ENCODE peak calls at places on chromosomes 1 and 21, in five cellular contexts. V is type B pancreatic cell, E is NCI-H1417, I is T-cell, Q is HT1080. R is an unnamed sample.

GRCh38 chr1:154423303-154423987 is 18.3 kb downstream of the IL6R start:
- DNase-seq in V (no peak), E (no peak), I (no peak), Q (peak), R (no peak)

GRCh38 chr1:246631426-246631825 is 65.2 kb downstream of the CNST start:
- DNase-seq in V (no peak), E (no peak), I (no peak), Q (peak), R (no peak)

GRCh38 chr1:220914283-220915116 is 35.3 kb downstream of the HLX start:
- DNase-seq in V (no peak), E (no peak), I (no peak), Q (no peak), R (no peak)

GRCh38 chr1:16151200-16151708 is 4.6 kb downstream of the EPHA2 start:
- DNase-seq in V (no peak), E (peak), I (no peak), Q (peak), R (no peak)

GRCh38 chr21:46202592-46203202 is 18.4 kb upstream of the SPATC1L start:
- DNase-seq in V (no peak), E (no peak), I (no peak), Q (no peak), R (no peak)

GRCh38 chr1:15233689-15234088 is 13.3 kb upstream of the FHAD1 start:
- DNase-seq in V (no peak), E (no peak), I (no peak), Q (no peak), R (no peak)

GRCh38 chr1:14842891-14843290 is 244.4 kb downstream of the KAZN start:
- DNase-seq in V (no peak), E (no peak), I (no peak), Q (peak), R (no peak)

GRCh38 chr21:44574457-44575306 is 1.2 kb downstream of the KRTAP10-4 start:
- DNase-seq in V (no peak), E (peak), I (no peak), Q (peak), R (no peak)

GRCh38 chr1:85481688-85482087 is 16.7 kb upstream of the DDAH1 start:
- DNase-seq in V (no peak), E (no peak), I (no peak), Q (no peak), R (no peak)

GRCh38 chr1:110283677-110284076 is 55.5 kb upstream of the RBM15 start:
- DNase-seq in V (no peak), E (no peak), I (no peak), Q (no peak), R (no peak)

GRCh38 chr1:201633297-201633696 is 94.4 kb downstream of the NAV1 start:
- DNase-seq in V (no peak), E (no peak), I (no peak), Q (no peak), R (no peak)

R was measured in naive thymus-derived CD4-positive, alpha-beta T cell.